ENCODE peak calls at places on chromosomes 5 and 9, in five cellular contexts. One of them, this sample, is unnamed.

GRCh38 chr5:57215629-57216195 is 41.9 kb downstream of the GPBP1 start:
- DNase-seq in dorsolateral prefrontal cortex: no peak
- DNase-seq in HCT116: no peak
- DNase-seq in CD8-positive, alpha-beta T cell: no peak
- DNase-seq in heart left ventricle: no peak
- DNase-seq in this sample: no peak

GRCh38 chr9:96125624-96126023 is 176.4 kb downstream of the HSD17B3 start:
- DNase-seq in dorsolateral prefrontal cortex: no peak
- DNase-seq in HCT116: no peak
- DNase-seq in CD8-positive, alpha-beta T cell: no peak
- DNase-seq in heart left ventricle: no peak
- DNase-seq in this sample: no peak

GRCh38 chr9:111798786-111799185 is 4.0 kb upstream of the SHOC1 start:
- DNase-seq in dorsolateral prefrontal cortex: no peak
- DNase-seq in HCT116: no peak
- DNase-seq in CD8-positive, alpha-beta T cell: no peak
- DNase-seq in heart left ventricle: no peak
- DNase-seq in this sample: peak; percentile 38

GRCh38 chr5:33736510-33736909 is 155.3 kb downstream of the ADAMTS12 start:
- DNase-seq in dorsolateral prefrontal cortex: no peak
- DNase-seq in HCT116: no peak
- DNase-seq in CD8-positive, alpha-beta T cell: no peak
- DNase-seq in heart left ventricle: no peak
- DNase-seq in this sample: peak; percentile 90

GRCh38 chr5:99104538-99105132 is 175.8 kb upstream of the CHD1 start:
- DNase-seq in dorsolateral prefrontal cortex: no peak
- DNase-seq in HCT116: peak; percentile 28
- DNase-seq in CD8-positive, alpha-beta T cell: no peak
- DNase-seq in heart left ventricle: no peak
- DNase-seq in this sample: no peak

GRCh38 chr5:114467729-114468128 is 105.9 kb downstream of the KCNN2 start:
- DNase-seq in dorsolateral prefrontal cortex: no peak
- DNase-seq in HCT116: no peak
- DNase-seq in CD8-positive, alpha-beta T cell: no peak
- DNase-seq in heart left ventricle: no peak
- DNase-seq in this sample: no peak

GRCh38 chr9:108663381-108663876 is 192.4 kb downstream of the ACTL7B start:
- DNase-seq in dorsolateral prefrontal cortex: no peak
- DNase-seq in HCT116: no peak
- DNase-seq in CD8-positive, alpha-beta T cell: no peak
- DNase-seq in heart left ventricle: no peak
- DNase-seq in this sample: no peak

GRCh38 chr9:124855944-124856773 is 2.9 kb downstream of the WDR38 start:
- DNase-seq in dorsolateral prefrontal cortex: no peak
- DNase-seq in HCT116: peak; percentile 40
- DNase-seq in CD8-positive, alpha-beta T cell: no peak
- DNase-seq in heart left ventricle: no peak
- DNase-seq in this sample: no peak

GRCh38 chr5:1495525-1495897 is 28.2 kb downstream of the LPCAT1 start:
- DNase-seq in dorsolateral prefrontal cortex: no peak
- DNase-seq in HCT116: no peak
- DNase-seq in CD8-positive, alpha-beta T cell: no peak
- DNase-seq in heart left ventricle: no peak
- DNase-seq in this sample: no peak

GRCh38 chr5:174064171-174064570 is 18.7 kb downstream of the NSG2 start:
- DNase-seq in dorsolateral prefrontal cortex: no peak
- DNase-seq in HCT116: no peak
- DNase-seq in CD8-positive, alpha-beta T cell: no peak
- DNase-seq in heart left ventricle: no peak
- DNase-seq in this sample: no peak

GRCh38 chr5:9283021-9283420 is 262.9 kb downstream of the SEMA5A start:
- DNase-seq in dorsolateral prefrontal cortex: no peak
- DNase-seq in HCT116: no peak
- DNase-seq in CD8-positive, alpha-beta T cell: no peak
- DNase-seq in heart left ventricle: no peak
- DNase-seq in this sample: no peak

GRCh38 chr5:54673523-54674225 is 156.1 kb downstream of the SNX18 start:
- DNase-seq in dorsolateral prefrontal cortex: no peak
- DNase-seq in HCT116: no peak
- DNase-seq in CD8-positive, alpha-beta T cell: peak; percentile 35
- DNase-seq in heart left ventricle: peak; percentile 70
- DNase-seq in this sample: no peak

GRCh38 chr5:168925160-168925559 is 346.0 kb upstream of the PANK3 start:
- DNase-seq in dorsolateral prefrontal cortex: no peak
- DNase-seq in HCT116: no peak
- DNase-seq in CD8-positive, alpha-beta T cell: no peak
- DNase-seq in heart left ventricle: no peak
- DNase-seq in this sample: no peak

GRCh38 chr5:149037819-149038218 is 25.0 kb downstream of the SH3TC2 start:
- DNase-seq in dorsolateral prefrontal cortex: no peak
- DNase-seq in HCT116: no peak
- DNase-seq in CD8-positive, alpha-beta T cell: no peak
- DNase-seq in heart left ventricle: no peak
- DNase-seq in this sample: no peak

DNA sequence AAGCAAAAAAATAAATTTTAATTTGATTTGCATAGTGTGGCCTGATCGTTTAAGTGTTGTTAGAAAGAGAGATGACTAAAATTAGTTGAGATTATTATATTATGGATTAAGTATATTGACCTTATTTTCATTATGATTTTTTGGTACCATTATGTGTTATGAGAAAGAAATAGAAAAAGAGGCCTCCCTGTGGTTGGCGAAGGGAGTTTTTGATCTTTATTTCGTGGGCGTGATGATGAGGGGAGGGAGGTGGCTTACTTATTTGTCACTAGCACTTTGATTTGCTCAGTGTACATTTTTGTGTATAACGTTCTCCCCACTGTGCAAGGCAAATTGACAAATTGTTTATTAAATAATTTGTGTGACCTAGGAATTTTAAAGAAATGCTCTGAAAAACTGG is 2.8 kb downstream of the DAPK1 start:
- DNase-seq in dorsolateral prefrontal cortex: no peak
- DNase-seq in HCT116: no peak
- DNase-seq in CD8-positive, alpha-beta T cell: no peak
- DNase-seq in heart left ventricle: no peak
- DNase-seq in this sample: no peak
- H3K4me3 ChIP-seq in dorsolateral prefrontal cortex: peak overlapping the region; percentile 64
- H3K4me3 ChIP-seq in HCT116: no peak overlapping the region
- H3K4me3 ChIP-seq in CD8-positive, alpha-beta T cell: no peak overlapping the region
- H3K4me3 ChIP-seq in heart left ventricle: peak overlapping the region; percentile 74
- H3K4me3 ChIP-seq in this sample: no peak overlapping the region

GRCh38 chr9:122364783-122365150 is 6.1 kb upstream of the PTGS1 start:
- DNase-seq in dorsolateral prefrontal cortex: no peak
- DNase-seq in HCT116: no peak
- DNase-seq in CD8-positive, alpha-beta T cell: no peak
- DNase-seq in heart left ventricle: no peak
- DNase-seq in this sample: no peak
- TF ChIP-seq CTCF in dorsolateral prefrontal cortex: no peak
- TF ChIP-seq CTCF in HCT116: no peak
- TF ChIP-seq CTCF in CD8-positive, alpha-beta T cell: no peak
- TF ChIP-seq CTCF in heart left ventricle: no peak
- TF ChIP-seq CTCF in this sample: no peak

GRCh38 chr9:5884191-5884590 is 6.5 kb upstream of the MLANA start:
- DNase-seq in dorsolateral prefrontal cortex: no peak
- DNase-seq in HCT116: no peak
- DNase-seq in CD8-positive, alpha-beta T cell: no peak
- DNase-seq in heart left ventricle: no peak
- DNase-seq in this sample: no peak

GRCh38 chr9:5876711-5877110 is 14.0 kb upstream of the MLANA start:
- DNase-seq in dorsolateral prefrontal cortex: no peak
- DNase-seq in HCT116: no peak
- DNase-seq in CD8-positive, alpha-beta T cell: no peak
- DNase-seq in heart left ventricle: no peak
- DNase-seq in this sample: no peak

GRCh38 chr9:5876026-5876425 is 14.7 kb upstream of the MLANA start:
- DNase-seq in dorsolateral prefrontal cortex: no peak
- DNase-seq in HCT116: no peak
- DNase-seq in CD8-positive, alpha-beta T cell: no peak
- DNase-seq in heart left ventricle: no peak
- DNase-seq in this sample: no peak

GRCh38 chr9:5874048-5874447 is 16.6 kb upstream of the MLANA start:
- DNase-seq in dorsolateral prefrontal cortex: no peak
- DNase-seq in HCT116: no peak
- DNase-seq in CD8-positive, alpha-beta T cell: no peak
- DNase-seq in heart left ventricle: no peak
- DNase-seq in this sample: no peak

GRCh38 chr9:5879419-5880181 is 11.1 kb upstream of the MLANA start:
- DNase-seq in dorsolateral prefrontal cortex: no peak
- DNase-seq in HCT116: peak; percentile 88
- DNase-seq in CD8-positive, alpha-beta T cell: no peak
- DNase-seq in heart left ventricle: no peak
- DNase-seq in this sample: peak; percentile 40
- H3K4me3 ChIP-seq in dorsolateral prefrontal cortex: no peak overlapping the region
- H3K4me3 ChIP-seq in HCT116: peak overlapping the region; percentile 44
- H3K4me3 ChIP-seq in CD8-positive, alpha-beta T cell: no peak overlapping the region
- H3K4me3 ChIP-seq in heart left ventricle: no peak overlapping the region
- H3K4me3 ChIP-seq in this sample: no peak overlapping the region

GRCh38 chr9:131696163-131696439 is 43.8 kb downstream of the RAPGEF1 start:
- DNase-seq in dorsolateral prefrontal cortex: no peak
- DNase-seq in HCT116: no peak
- DNase-seq in CD8-positive, alpha-beta T cell: no peak
- DNase-seq in heart left ventricle: no peak
- DNase-seq in this sample: no peak
- TF ChIP-seq CTCF in dorsolateral prefrontal cortex: no peak
- TF ChIP-seq CTCF in HCT116: no peak
- TF ChIP-seq CTCF in CD8-positive, alpha-beta T cell: no peak
- TF ChIP-seq CTCF in heart left ventricle: no peak
- TF ChIP-seq CTCF in this sample: no peak

DNA sequence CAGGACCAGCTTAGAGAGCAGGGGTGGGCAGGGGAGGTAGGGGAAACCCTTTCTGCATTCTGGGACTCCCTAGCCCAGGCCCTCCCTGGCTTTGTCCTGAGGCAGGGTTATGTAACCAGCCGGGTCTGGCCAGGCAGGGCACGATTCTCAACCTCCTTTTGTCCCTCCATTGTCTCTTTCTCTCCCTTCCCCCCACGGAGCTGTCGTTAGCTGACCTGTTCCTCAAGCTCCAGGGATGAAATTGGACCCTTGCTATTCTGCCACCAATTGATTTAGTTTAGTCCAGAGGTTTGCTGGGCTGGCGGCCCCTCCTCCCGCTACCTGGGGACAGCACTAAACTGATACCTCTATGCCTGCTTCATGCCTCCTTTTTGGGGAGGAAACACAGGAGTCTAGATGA is 9.4 kb upstream of the NDST1 start:
- DNase-seq in dorsolateral prefrontal cortex: no peak
- DNase-seq in HCT116: no peak
- DNase-seq in CD8-positive, alpha-beta T cell: no peak
- DNase-seq in heart left ventricle: no peak
- DNase-seq in this sample: no peak
- H3K4me3 ChIP-seq in dorsolateral prefrontal cortex: peak overlapping the region; percentile 41
- H3K4me3 ChIP-seq in HCT116: no peak overlapping the region
- H3K4me3 ChIP-seq in CD8-positive, alpha-beta T cell: no peak overlapping the region
- H3K4me3 ChIP-seq in heart left ventricle: no peak overlapping the region
- H3K4me3 ChIP-seq in this sample: peak overlapping the region; percentile 15

GRCh38 chr9:26500471-26500870 is 392.1 kb downstream of the CAAP1 start:
- DNase-seq in dorsolateral prefrontal cortex: no peak
- DNase-seq in HCT116: no peak
- DNase-seq in CD8-positive, alpha-beta T cell: no peak
- DNase-seq in heart left ventricle: no peak
- DNase-seq in this sample: no peak
- TF ChIP-seq CTCF in dorsolateral prefrontal cortex: no peak
- TF ChIP-seq CTCF in HCT116: no peak
- TF ChIP-seq CTCF in CD8-positive, alpha-beta T cell: no peak
- TF ChIP-seq CTCF in heart left ventricle: no peak
- TF ChIP-seq CTCF in this sample: no peak

GRCh38 chr5:152861231-152861630 is 456.2 kb upstream of the NMUR2 start:
- DNase-seq in dorsolateral prefrontal cortex: no peak
- DNase-seq in HCT116: no peak
- DNase-seq in CD8-positive, alpha-beta T cell: no peak
- DNase-seq in heart left ventricle: no peak
- DNase-seq in this sample: no peak

GRCh38 chr5:152864993-152865392 is 459.9 kb upstream of the NMUR2 start:
- DNase-seq in dorsolateral prefrontal cortex: no peak
- DNase-seq in HCT116: no peak
- DNase-seq in CD8-positive, alpha-beta T cell: no peak
- DNase-seq in heart left ventricle: no peak
- DNase-seq in this sample: no peak

DNA sequence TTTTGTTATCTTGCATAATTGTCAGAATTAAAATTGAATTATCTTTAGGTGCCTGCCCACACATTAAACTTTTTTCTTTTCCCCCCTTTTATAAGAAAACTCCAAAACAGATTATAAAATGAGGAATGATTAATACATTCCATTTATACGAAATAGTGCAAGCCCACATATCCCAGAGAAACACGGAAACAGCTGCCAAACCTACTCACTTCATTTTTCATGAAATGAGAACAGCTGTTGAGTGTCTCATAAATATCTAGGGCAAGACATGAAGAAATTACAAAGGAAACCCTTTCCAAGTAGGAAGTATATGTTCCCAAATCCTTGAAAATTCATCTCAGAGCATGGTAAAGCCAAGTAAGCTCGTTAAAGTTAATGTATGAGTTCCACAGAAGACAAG is 459.4 kb upstream of the NMUR2 start:
- DNase-seq in dorsolateral prefrontal cortex: no peak
- DNase-seq in HCT116: no peak
- DNase-seq in CD8-positive, alpha-beta T cell: no peak
- DNase-seq in heart left ventricle: no peak
- DNase-seq in this sample: no peak
- H3K4me3 ChIP-seq in dorsolateral prefrontal cortex: no peak overlapping the region
- H3K4me3 ChIP-seq in HCT116: no peak overlapping the region
- H3K4me3 ChIP-seq in CD8-positive, alpha-beta T cell: no peak overlapping the region
- H3K4me3 ChIP-seq in heart left ventricle: no peak overlapping the region
- H3K4me3 ChIP-seq in this sample: no peak overlapping the region

This sample was measured in AG04449.